ENCODE peak calls at places on chromosome 21, in nine cellular contexts. E is tibial artery, H is NCI-H460, J is EL, Y is T-helper 2 cell, K is mucosa of descending colon, N is fibroblast of the conjunctiva, V is HT-29, W is RPMI7951. I is an unnamed sample.

GRCh38 chr21:31710586-31710985 is 21.3 kb downstream of the SCAF4 start:
- DNase-seq in J (peak; percentile 80), Y (no peak), K (no peak), V (no peak), N (peak; percentile 33), W (no peak), H (no peak), E (no peak), I (no peak)

GRCh38 chr21:17003221-17003620 is 509.6 kb upstream of the CXADR start:
- DNase-seq in V (no peak), Y (no peak), H (peak; percentile 38), W (no peak), E (no peak), J (peak; percentile 77), N (no peak), K (no peak), I (no peak)

GRCh38 chr21:39444406-39445145 is 1.0 kb downstream of the LCA5L start:
- DNase-seq in V (peak; percentile 5), Y (no peak), E (no peak), W (peak; percentile 28), K (no peak), H (no peak), N (no peak), J (peak; percentile 59), I (peak; percentile 10)

GRCh38 chr21:33348728-33349127 is 24.0 kb downstream of the IFNAR1 start:
- DNase-seq in Y (no peak), V (no peak), E (no peak), J (no peak), N (no peak), K (no peak), H (no peak), W (no peak), I (no peak)

GRCh38 chr21:17848228-17848627 is 29.1 kb upstream of the C21orf91 start:
- DNase-seq in W (peak; percentile 97), N (peak; percentile 84), K (peak; percentile 25), J (peak; percentile 94), E (peak; percentile 48), H (no peak), V (no peak), Y (no peak), I (peak; percentile 14)

GRCh38 chr21:44901391-44902074 is 19.2 kb downstream of the ITGB2 start:
- DNase-seq in W (no peak), N (no peak), V (no peak), E (no peak), K (peak; percentile 22), J (no peak), Y (no peak), H (no peak), I (no peak)

GRCh38 chr21:45847870-45848269 is 133.7 kb upstream of the COL6A1 start:
- DNase-seq in J (no peak), N (no peak), K (no peak), H (no peak), V (no peak), Y (no peak), E (no peak), W (peak; percentile 30), I (no peak)

GRCh38 chr21:34936874-34937563 is 112.1 kb downstream of the RUNX1 start:
- DNase-seq in J (peak; percentile 18), H (no peak), E (no peak), N (no peak), W (no peak), Y (no peak), K (no peak), V (no peak), I (no peak)

GRCh38 chr21:30935889-30936168 is 54.4 kb upstream of the KRTAP11-1 start:
- DNase-seq in W (no peak), Y (no peak), V (no peak), N (no peak), J (no peak), E (no peak), K (no peak), H (no peak), I (no peak)

I was measured in body of pancreas.